ENCODE peak calls at places on chromosomes 3 and 15, in ten cellular contexts. E, Y, N, L, I, A, B, W, U and Q are unnamed samples.

GRCh38 chr3:13372656-13373055 is 47.5 kb downstream of the NUP210 start:
- DNase-seq in E (no peak), Y (no peak), N (no peak), L (no peak), I (no peak), A (no peak), B (no peak), W (no peak), U (no peak), Q (no peak)

GRCh38 chr3:99952306-99952705 is 134.6 kb downstream of the CMSS1 start:
- DNase-seq in E (peak; percentile 88), Y (no peak), N (no peak), L (no peak), I (no peak), A (peak; percentile 49), B (no peak), W (no peak), U (no peak), Q (no peak)

GRCh38 chr3:158260392-158260791 is 150.5 kb downstream of the RSRC1 start:
- DNase-seq in E (no peak), Y (no peak), N (no peak), L (no peak), I (no peak), A (no peak), B (no peak), W (no peak), U (no peak), Q (no peak)

GRCh38 chr3:61454000-61454399 is 107.4 kb upstream of the PTPRG start:
- DNase-seq in E (no peak), Y (no peak), N (no peak), L (no peak), I (no peak), A (no peak), B (no peak), W (no peak), U (no peak), Q (no peak)

GRCh38 chr3:45365060-45365459 is 23.3 kb upstream of the LARS2 start:
- DNase-seq in E (peak; percentile 36), Y (no peak), N (no peak), L (no peak), I (no peak), A (no peak), B (no peak), W (no peak), U (no peak), Q (no peak)

GRCh38 chr3:90062018-90062417 is 954.6 kb downstream of the EPHA3 start:
- DNase-seq in E (peak; percentile 41), Y (no peak), N (no peak), L (no peak), I (no peak), A (peak; percentile 35), B (no peak), W (no peak), U (no peak), Q (no peak)

GRCh38 chr3:138673641-138674040 is 65.1 kb downstream of the FAIM start:
- DNase-seq in E (peak; percentile 94), Y (no peak), N (no peak), L (no peak), I (no peak), A (peak; percentile 36), B (no peak), W (no peak), U (no peak), Q (peak; percentile 10)

GRCh38 chr3:25038907-25039306 is 389.2 kb upstream of the RARB start:
- DNase-seq in E (no peak), Y (no peak), N (no peak), L (no peak), I (no peak), A (no peak), B (no peak), W (no peak), U (no peak), Q (no peak)

GRCh38 chr15:24746094-24746493 is 70.5 kb downstream of the NPAP1 start:
- DNase-seq in E (no peak), Y (no peak), N (no peak), L (no peak), I (no peak), A (no peak), B (no peak), W (no peak), U (no peak), Q (no peak)

GRCh38 chr15:94607176-94607654 is 375.9 kb downstream of the MCTP2 start:
- DNase-seq in E (no peak), Y (no peak), N (peak; percentile 21), L (no peak), I (no peak), A (no peak), B (no peak), W (no peak), U (no peak), Q (no peak)

DNA sequence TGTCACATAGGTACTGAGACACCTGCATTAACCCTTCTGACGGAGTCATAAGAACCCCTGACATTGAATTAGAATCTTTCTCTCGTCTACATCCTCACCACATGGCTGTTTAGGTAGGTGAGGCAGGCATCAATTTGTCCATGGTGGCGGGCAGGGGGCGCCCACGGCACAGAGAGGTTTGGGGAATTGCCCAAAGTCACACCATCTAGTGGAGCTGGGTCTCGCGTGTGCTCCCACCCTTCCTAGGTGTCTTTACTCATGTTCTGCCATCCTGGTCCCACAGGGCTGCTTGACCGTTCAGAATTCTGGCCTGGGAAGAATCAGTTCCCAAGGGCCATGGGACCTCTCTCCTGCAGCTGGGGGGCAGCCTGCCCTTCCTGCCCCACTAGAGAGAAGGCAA is 14.7 kb upstream of the DLL4 start:
- DNase-seq in E (no peak), Y (no peak), N (no peak), L (no peak), I (no peak), A (no peak), B (no peak), W (no peak), U (no peak), Q (no peak)
- TF ChIP-seq CTCF in E (no peak), Y (peak; percentile 24), N (no peak), L (no peak), I (peak; percentile 91), A (no peak), B (no peak), W (no peak), U (peak; percentile 8), Q (peak; percentile 18)

GRCh38 chr15:61501815-61502214 is 272.7 kb upstream of the RORA start:
- DNase-seq in E (no peak), Y (no peak), N (no peak), L (no peak), I (no peak), A (no peak), B (no peak), W (no peak), U (no peak), Q (no peak)
- TF ChIP-seq CTCF in E (no peak), Y (no peak), N (no peak), L (no peak), I (no peak), A (no peak), B (no peak), W (no peak), U (no peak), Q (no peak)

DNA sequence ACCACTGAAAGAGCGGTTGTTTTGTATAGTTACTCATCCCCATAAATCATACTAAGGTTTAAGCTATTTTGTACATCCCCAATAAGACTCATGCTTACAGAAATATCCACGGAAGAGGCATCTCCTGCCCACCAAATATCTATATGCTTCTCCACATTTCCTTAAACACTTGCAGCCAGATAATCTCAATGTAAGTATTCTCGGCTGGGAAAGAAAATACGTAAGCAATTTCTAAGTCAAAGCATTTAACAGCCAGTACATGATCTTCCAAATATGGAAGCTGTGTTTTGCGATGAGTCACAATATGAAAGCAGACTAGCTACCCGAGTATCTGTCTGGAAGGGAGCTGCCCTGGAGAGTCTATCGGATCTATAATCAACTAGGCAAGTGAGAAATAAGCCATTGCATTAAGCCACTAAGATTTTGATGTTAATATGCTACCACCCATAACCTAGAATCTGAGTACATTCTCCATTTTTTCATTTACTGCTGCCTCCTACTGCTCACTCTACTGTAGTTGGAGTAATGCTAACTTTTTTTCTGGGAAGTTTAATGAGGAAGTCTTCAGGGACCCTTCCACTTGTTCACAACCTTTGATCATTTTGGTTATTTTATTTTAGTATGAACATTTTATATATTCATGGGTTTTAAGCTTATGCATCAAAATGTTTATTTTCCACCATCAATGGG is 26.9 kb upstream of the ZMAT3 start:
- DNase-seq in E (peak; percentile 54), Y (no peak), N (no peak), L (no peak), I (peak; percentile 24), A (peak; percentile 34), B (no peak), W (no peak), U (no peak), Q (no peak)
- TF ChIP-seq CTCF in E (no peak), Y (no peak), N (no peak), L (no peak), I (no peak), A (peak; percentile 21), B (no peak), W (peak; percentile 32), U (no peak), Q (no peak)

GRCh38 chr15:68315035-68315434 is 37.5 kb downstream of the FEM1B start:
- DNase-seq in E (no peak), Y (no peak), N (no peak), L (no peak), I (no peak), A (no peak), B (no peak), W (no peak), U (no peak), Q (no peak)

GRCh38 chr15:68317281-68318007 is 39.9 kb downstream of the FEM1B start:
- DNase-seq in E (no peak), Y (no peak), N (no peak), L (no peak), I (no peak), A (no peak), B (no peak), W (no peak), U (no peak), Q (no peak)

GRCh38 chr15:68314563-68314962 is 37.0 kb downstream of the FEM1B start:
- DNase-seq in E (peak; percentile 3), Y (no peak), N (peak; percentile 12), L (no peak), I (no peak), A (no peak), B (peak; percentile 17), W (no peak), U (no peak), Q (no peak)

GRCh38 chr15:68315495-68316007 is 38.0 kb downstream of the FEM1B start:
- DNase-seq in E (peak; percentile 14), Y (no peak), N (peak; percentile 6), L (no peak), I (no peak), A (peak; percentile 36), B (peak; percentile 13), W (no peak), U (no peak), Q (no peak)

DNA sequence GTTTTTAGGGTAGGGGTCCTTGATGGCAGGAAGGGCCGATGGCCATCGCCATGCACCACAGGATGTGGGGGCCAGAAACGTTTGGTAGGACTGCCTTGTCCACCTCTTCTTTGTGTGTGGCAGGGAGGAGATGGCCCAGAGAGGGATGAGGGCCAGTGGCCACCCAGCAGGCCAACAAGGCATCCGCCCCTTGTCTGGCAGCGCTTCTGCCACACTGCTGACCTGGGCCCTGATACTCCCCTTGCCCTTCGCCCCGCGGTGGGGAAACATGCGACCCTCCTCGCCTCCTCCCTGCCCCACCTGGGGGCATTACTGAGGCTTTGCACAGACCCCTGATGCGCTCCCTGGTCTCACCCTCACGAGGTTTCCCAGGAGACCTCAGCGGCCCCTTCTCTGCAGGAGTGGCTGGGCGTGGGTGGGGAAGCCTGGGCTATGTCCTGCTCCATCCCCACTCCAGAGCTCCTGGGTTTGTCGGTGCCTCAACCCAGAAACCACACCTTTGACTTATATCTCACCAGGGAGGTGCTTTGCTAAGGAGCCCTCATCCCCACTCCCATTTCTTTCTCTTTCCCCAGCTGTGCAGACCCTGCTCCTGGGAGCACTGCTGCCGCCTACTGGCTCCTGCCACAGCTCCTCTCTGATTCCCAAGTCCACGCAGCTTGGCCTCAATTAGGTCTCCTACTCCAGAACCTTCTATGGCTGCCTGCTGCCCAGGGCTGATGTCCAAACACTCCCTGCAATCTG is 38.7 kb downstream of the FEM1B start:
- DNase-seq in E (no peak), Y (peak; percentile 38), N (peak; percentile 1), L (no peak), I (peak; percentile 40), A (peak; percentile 21), B (peak; percentile 26), W (no peak), U (no peak), Q (peak; percentile 33)
- TF ChIP-seq CTCF in E (peak; percentile 29), Y (peak; percentile 71), N (no peak), L (no peak), I (peak; percentile 58), A (peak; percentile 54), B (no peak), W (no peak), U (peak; percentile 50), Q (peak; percentile 55)